ENCODE peak calls at places on chromosomes 2 and 18, in nine cellular contexts. I is GM13976; G is myocyte; Y is T-cell; B is stimulated activated CD4-positive, alpha-beta T cell treated with anti-CD3 and anti-CD28 coated beads, Interleukin-4, amount 100 ng/mL, for 48 hours; L is A549; Z is activated CD8-positive, alpha-beta T cell treated with anti-CD3 and anti-CD28 coated beads for 36 hours; K is nephron progenitor cell; D is cardiac muscle cell. Q is an unnamed sample.

GRCh38 chr18:7870855-7871254 is 303.7 kb downstream of the PTPRM start:
- DNase-seq in I (no peak), G (peak; percentile 52), Y (no peak), B (no peak), L (no peak), Z (no peak), K (no peak), D (peak; percentile 61), Q (no peak)

GRCh38 chr2:134181219-134181618 is 72.7 kb upstream of the MGAT5 start:
- DNase-seq in I (peak; percentile 44), G (peak; percentile 17), Y (peak; percentile 58), B (no peak), L (no peak), Z (peak; percentile 50), K (no peak), D (no peak), Q (no peak)

GRCh38 chr2:124590001-124590400 is 564.9 kb downstream of the CNTNAP5 start:
- DNase-seq in I (no peak), G (no peak), Y (no peak), B (no peak), L (no peak), Z (no peak), K (no peak), D (no peak), Q (no peak)

GRCh38 chr2:240900141-240900860 is 4.3 kb upstream of the MAB21L4 start:
- DNase-seq in I (no peak), G (no peak), Y (no peak), B (no peak), L (no peak), Z (no peak), K (no peak), D (no peak), Q (no peak)

GRCh38 chr2:60883896-60884295 is 2.5 kb downstream of the REL start:
- DNase-seq in I (no peak), G (no peak), Y (no peak), B (no peak), L (no peak), Z (no peak), K (no peak), D (no peak), Q (no peak)

GRCh38 chr2:64363848-64364247 is 90.1 kb upstream of the LGALSL start:
- DNase-seq in I (no peak), G (no peak), Y (no peak), B (no peak), L (no peak), Z (no peak), K (no peak), D (no peak), Q (no peak)

GRCh38 chr2:214395040-214395439 is 15.8 kb upstream of the VWC2L start:
- DNase-seq in I (no peak), G (no peak), Y (no peak), B (no peak), L (no peak), Z (no peak), K (no peak), D (no peak), Q (no peak)

GRCh38 chr18:55422456-55423185 is 165.4 kb downstream of the TCF4 start:
- DNase-seq in I (no peak), G (peak; percentile 38), Y (no peak), B (no peak), L (no peak), Z (no peak), K (peak; percentile 10), D (peak; percentile 75), Q (no peak)

GRCh38 chr2:142082363-142082762 is 48.5 kb downstream of the LRP1B start:
- DNase-seq in I (no peak), G (no peak), Y (no peak), B (no peak), L (no peak), Z (no peak), K (no peak), D (no peak), Q (no peak)

GRCh38 chr2:173909846-173910245 is 55.3 kb downstream of the SP3 start:
- DNase-seq in I (no peak), G (no peak), Y (no peak), B (no peak), L (no peak), Z (no peak), K (no peak), D (no peak), Q (no peak)

GRCh38 chr2:105600602-105600948 is 144.1 kb upstream of the NCK2 start:
- DNase-seq in I (no peak), G (no peak), Y (no peak), B (no peak), L (no peak), Z (no peak), K (no peak), D (no peak), Q (no peak)

GRCh38 chr2:101991731-101992145 is at the start of gene IL1R2:
- DNase-seq in I (no peak), G (no peak), Y (no peak), B (no peak), L (no peak), Z (no peak), K (no peak), D (no peak), Q (no peak)

GRCh38 chr2:157395811-157396210 is 48.1 kb downstream of the CYTIP start:
- DNase-seq in I (no peak), G (no peak), Y (no peak), B (no peak), L (no peak), Z (no peak), K (no peak), D (no peak), Q (no peak)

GRCh38 chr2:104046466-104046865 is 807.4 kb upstream of the POU3F3 start:
- DNase-seq in I (no peak), G (no peak), Y (no peak), B (no peak), L (no peak), Z (no peak), K (no peak), D (no peak), Q (no peak)